ENCODE peak calls at places on chromosomes 13 and 19, in nine cellular contexts. P is suprapubic skin, M is transverse colon, R is HepG2, Z is ovary, O is A549, N is stomach, D is esophagus muscularis mucosa, V is upper lobe of left lung. Q is an unnamed sample.

GRCh38 chr13:86355301-86355700 is 556.1 kb upstream of the SLITRK6 start:
- DNase-seq in P (no peak), M (no peak), R (no peak), Z (no peak), O (no peak), N (no peak), D (no peak), V (no peak), Q (no peak)

GRCh38 chr19:8239528-8240273 is 30.5 kb downstream of the CERS4 start:
- DNase-seq in P (no peak), M (no peak), R (no peak), Z (no peak), O (no peak), N (no peak), D (no peak), V (no peak), Q (no peak)

GRCh38 chr19:27972291-27973040 is 1240.5 kb downstream of the UQCRFS1 start:
- DNase-seq in P (no peak), M (no peak), R (no peak), Z (no peak), O (no peak), N (no peak), D (no peak), V (no peak), Q (no peak)

GRCh38 chr19:35438527-35438926 is 9.5 kb upstream of the FFAR2 start:
- DNase-seq in P (no peak), M (no peak), R (no peak), Z (peak; percentile 21), O (no peak), N (no peak), D (no peak), V (no peak), Q (no peak)

GRCh38 chr19:8526345-8527062 is 12.5 kb upstream of the ZNF414 start:
- DNase-seq in P (peak; percentile 94), M (peak; percentile 92), R (peak; percentile 87), Z (peak; percentile 94), O (peak; percentile 67), N (peak; percentile 93), D (peak; percentile 94), V (peak; percentile 93), Q (peak; percentile 91)

GRCh38 chr19:2695288-2695866 is 7.1 kb downstream of the GNG7 start:
- DNase-seq in P (no peak), M (no peak), R (no peak), Z (no peak), O (no peak), N (no peak), D (no peak), V (no peak), Q (no peak)

GRCh38 chr19:38233740-38234251 is 9.8 kb upstream of the DPF1 start:
- DNase-seq in P (no peak), M (peak; percentile 88), R (peak; percentile 58), Z (no peak), O (peak; percentile 98), N (peak; percentile 90), D (no peak), V (no peak), Q (peak; percentile 61)

GRCh38 chr19:19139876-19140229 is 1.6 kb upstream of the TMEM161A start:
- DNase-seq in P (no peak), M (no peak), R (no peak), Z (no peak), O (no peak), N (no peak), D (no peak), V (no peak), Q (no peak)

GRCh38 chr13:59846845-59847620 is 316.7 kb downstream of the DIAPH3 start:
- DNase-seq in P (no peak), M (no peak), R (no peak), Z (no peak), O (no peak), N (no peak), D (no peak), V (no peak), Q (no peak)

GRCh38 chr19:10290439-10290875 is 705 bp downstream of the ICAM5 start:
- DNase-seq in P (no peak), M (peak; percentile 15), R (no peak), Z (no peak), O (no peak), N (no peak), D (no peak), V (peak; percentile 65), Q (no peak)

GRCh38 chr19:42276284-42276683 is 7.2 kb downstream of the CIC start:
- DNase-seq in P (no peak), M (no peak), R (no peak), Z (no peak), O (no peak), N (no peak), D (no peak), V (no peak), Q (no peak)
- H3K27ac ChIP-seq in P (no peak overlapping the region), M (peak overlapping the region; percentile 99), R (no peak overlapping the region), Z (no peak overlapping the region), O (no peak overlapping the region), N (no peak overlapping the region), D (peak overlapping the region; percentile 99), V (no peak overlapping the region), Q (peak overlapping the region; percentile 96)

GRCh38 chr19:15175609-15176008 is 25.2 kb downstream of the NOTCH3 start:
- DNase-seq in P (no peak), M (no peak), R (no peak), Z (no peak), O (no peak), N (no peak), D (no peak), V (no peak), Q (no peak)

GRCh38 chr19:15180451-15181390 is 20.1 kb downstream of the NOTCH3 start:
- DNase-seq in P (no peak), M (peak; percentile 51), R (peak; percentile 37), Z (no peak), O (no peak), N (peak; percentile 70), D (no peak), V (peak; percentile 82), Q (no peak)

GRCh38 chr19:15178629-15179308 is 22.0 kb downstream of the NOTCH3 start:
- DNase-seq in P (no peak), M (no peak), R (no peak), Z (no peak), O (no peak), N (no peak), D (no peak), V (peak; percentile 78), Q (no peak)

GRCh38 chr19:15173746-15174404 is 26.9 kb downstream of the NOTCH3 start:
- DNase-seq in P (no peak), M (no peak), R (peak; percentile 40), Z (no peak), O (no peak), N (no peak), D (no peak), V (peak; percentile 71), Q (no peak)

DNA sequence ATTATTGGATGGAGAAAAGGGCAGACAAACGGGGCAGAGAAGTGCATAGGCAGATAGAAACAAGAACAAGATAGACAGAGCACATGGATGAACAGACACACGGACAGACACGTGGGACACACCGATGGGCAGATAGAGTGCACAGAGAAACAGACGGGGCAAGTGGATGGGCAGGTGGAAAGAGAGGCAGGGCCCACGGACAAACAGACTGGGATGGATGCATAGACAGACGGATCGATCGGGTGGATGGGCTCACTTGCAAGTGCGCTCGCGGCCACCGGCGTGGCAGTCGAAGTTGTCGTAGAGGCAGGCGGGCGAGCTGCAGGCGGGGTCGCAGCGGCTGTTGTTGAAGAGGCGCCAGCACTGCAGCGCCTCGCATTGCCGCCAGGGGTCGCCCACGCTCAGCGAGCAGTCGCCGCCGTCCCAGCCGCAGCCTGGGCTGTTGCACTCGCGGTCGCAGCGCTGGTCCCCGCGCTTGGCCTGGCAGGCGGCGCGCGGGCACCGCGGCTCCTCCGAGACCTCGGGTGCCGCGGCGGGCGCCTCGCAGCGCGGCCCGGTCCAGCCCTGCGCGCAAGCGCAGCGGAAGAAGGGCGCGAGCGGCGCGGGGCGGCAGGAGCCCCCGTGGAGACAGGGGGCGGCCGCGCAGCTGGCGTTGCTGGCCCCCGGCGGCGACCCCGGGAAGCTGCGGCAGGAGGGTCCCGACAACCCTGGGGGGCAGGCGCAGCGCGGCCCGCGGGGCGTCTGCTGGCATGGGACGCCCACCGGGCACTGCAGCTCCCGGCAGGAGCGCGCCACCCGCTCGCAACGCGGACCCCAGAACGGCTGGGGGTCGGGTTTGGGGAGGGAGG is 23.3 kb downstream of the NOTCH3 start:
- DNase-seq in P (no peak), M (peak; percentile 83), R (peak; percentile 54), Z (peak; percentile 58), O (peak; percentile 35), N (peak; percentile 88), D (no peak), V (peak; percentile 97), Q (peak; percentile 74)
- TF ChIP-seq EP300 in P (no peak), M (no peak), R (no peak), Z (no peak), O (no peak), N (no peak), D (no peak), V (no peak), Q (peak; percentile 26)

GRCh38 chr19:24033308-24033961 is 53.6 kb upstream of the ZNF254 start:
- DNase-seq in P (peak; percentile 94), M (peak; percentile 88), R (peak; percentile 90), Z (peak; percentile 88), O (peak; percentile 96), N (peak; percentile 89), D (peak; percentile 97), V (peak; percentile 93), Q (peak; percentile 84)

GRCh38 chr19:24029941-24030636 is 56.9 kb upstream of the ZNF254 start:
- DNase-seq in P (no peak), M (no peak), R (peak; percentile 25), Z (no peak), O (no peak), N (no peak), D (no peak), V (no peak), Q (no peak)

GRCh38 chr19:24032651-24033050 is 54.3 kb upstream of the ZNF254 start:
- DNase-seq in P (no peak), M (no peak), R (no peak), Z (peak; percentile 12), O (no peak), N (no peak), D (no peak), V (no peak), Q (no peak)

GRCh38 chr19:24033962-24034342 is 53.0 kb upstream of the ZNF254 start:
- DNase-seq in P (no peak), M (peak; percentile 62), R (peak; percentile 41), Z (peak; percentile 17), O (peak; percentile 26), N (peak; percentile 60), D (peak; percentile 92), V (no peak), Q (no peak)
- H3K27ac ChIP-seq in P (peak overlapping the region; percentile 98), M (peak overlapping the region; percentile 92), R (peak overlapping the region; percentile 98), Z (peak overlapping the region; percentile 75), O (peak overlapping the region; percentile 88), N (peak overlapping the region; percentile 87), D (peak overlapping the region; percentile 90), V (peak overlapping the region; percentile 95), Q (peak overlapping the region; percentile 93)

DNA sequence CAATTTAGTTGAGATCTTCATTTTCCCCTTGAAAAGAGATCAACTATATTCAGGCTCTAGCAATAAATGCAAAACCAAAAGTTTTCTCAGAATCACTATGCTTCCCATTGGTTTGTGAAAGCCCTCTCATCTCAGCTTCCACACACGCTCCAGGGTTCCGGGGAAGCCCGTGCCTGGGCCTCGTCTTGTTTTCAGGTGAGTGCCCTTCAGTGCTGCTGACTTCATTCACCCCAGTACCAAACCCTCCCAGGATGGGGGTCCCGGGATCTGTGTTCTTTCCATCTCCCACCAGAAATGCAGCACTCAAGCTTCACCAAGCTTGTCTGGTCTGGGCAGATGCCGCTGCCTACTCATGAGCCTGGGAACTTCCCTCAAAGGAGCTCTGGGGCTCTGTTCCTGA is 97.7 kb downstream of the TEX29 start:
- DNase-seq in P (no peak), M (no peak), R (no peak), Z (no peak), O (no peak), N (no peak), D (no peak), V (no peak), Q (no peak)
- TF ChIP-seq EP300 in P (no peak), M (no peak), R (no peak), Z (no peak), O (no peak), N (no peak), D (no peak), V (no peak), Q (no peak)

GRCh38 chr19:4986471-4986888 is 17.6 kb downstream of the KDM4B start:
- DNase-seq in P (no peak), M (no peak), R (no peak), Z (no peak), O (no peak), N (no peak), D (no peak), V (peak; percentile 72), Q (no peak)
- H3K27ac ChIP-seq in P (no peak overlapping the region), M (no peak overlapping the region), R (no peak overlapping the region), Z (no peak overlapping the region), O (no peak overlapping the region), N (no peak overlapping the region), D (no peak overlapping the region), V (no peak overlapping the region), Q (no peak overlapping the region)

Q was measured in tibial nerve.